ENCODE peak calls at places on chromosome 12, in nine cellular contexts. P, O, L, K, R, B, D, S and E are unnamed samples.

GRCh38 chr12:40178701-40179100 is 46.1 kb upstream of the LRRK2 start:
- DNase-seq in R (no peak), S (no peak), P (no peak), O (no peak), B (no peak), K (no peak), D (no peak), L (no peak), E (no peak)

GRCh38 chr12:103766028-103766427 is 75.0 kb downstream of the NT5DC3 start:
- DNase-seq in B (no peak), O (no peak), R (no peak), S (no peak), D (no peak), K (no peak), L (no peak), P (no peak), E (no peak)

GRCh38 chr12:52247622-52248540 is 14.8 kb downstream of the KRT7 start:
- DNase-seq in R (no peak), K (no peak), B (no peak), L (no peak), S (no peak), O (peak; percentile 0), D (no peak), P (no peak), E (no peak)

GRCh38 chr12:26488339-26488738 is 293.0 kb downstream of the SSPN start:
- DNase-seq in L (no peak), S (no peak), O (no peak), D (no peak), P (no peak), R (no peak), B (no peak), K (no peak), E (no peak)

GRCh38 chr12:117112268-117112595 is 13.0 kb upstream of the TESC start:
- DNase-seq in L (no peak), O (no peak), S (no peak), B (no peak), D (no peak), K (no peak), P (no peak), R (no peak), E (no peak)

GRCh38 chr12:69097619-69098368 is 141.6 kb upstream of the CPSF6 start:
- DNase-seq in D (no peak), B (no peak), O (no peak), L (no peak), P (no peak), S (no peak), R (no peak), K (peak; percentile 52), E (no peak)

GRCh38 chr12:21774358-21775129 is at the start of gene KCNJ8:
- DNase-seq in P (no peak), S (peak; percentile 14), R (peak; percentile 36), D (no peak), K (no peak), L (peak; percentile 39), B (no peak), O (peak; percentile 92), E (no peak)

GRCh38 chr12:77089701-77090220 is 24.4 kb upstream of the E2F7 start:
- DNase-seq in L (no peak), P (no peak), R (no peak), K (no peak), S (no peak), O (no peak), D (no peak), B (no peak), E (no peak)

GRCh38 chr12:63862187-63863107 is 17.9 kb downstream of the SRGAP1 start:
- DNase-seq in R (peak; percentile 76), P (no peak), B (no peak), K (peak; percentile 19), D (peak; percentile 83), S (peak; percentile 24), L (peak; percentile 62), O (no peak), E (no peak)

GRCh38 chr12:75933136-75933535 is 98.4 kb downstream of the PHLDA1 start:
- DNase-seq in O (no peak), R (no peak), P (no peak), L (no peak), K (peak; percentile 27), D (no peak), S (no peak), B (no peak), E (no peak)

GRCh38 chr12:79067977-79068376 is 203.4 kb downstream of the SYT1 start:
- DNase-seq in K (no peak), O (no peak), L (no peak), S (no peak), D (no peak), B (no peak), P (no peak), R (no peak), E (no peak)

GRCh38 chr12:80580254-80580653 is 127.2 kb upstream of the MYF6 start:
- DNase-seq in P (no peak), R (no peak), K (no peak), O (no peak), L (no peak), D (no peak), S (no peak), B (no peak), E (no peak)

GRCh38 chr12:114476159-114476558 is 70.2 kb upstream of the TBX5 start:
- DNase-seq in P (no peak), O (no peak), B (no peak), D (peak; percentile 40), S (no peak), L (no peak), R (no peak), K (no peak), E (no peak)

GRCh38 chr12:105257321-105257728 is 21.4 kb upstream of the APPL2 start:
- DNase-seq in O (no peak), K (peak; percentile 14), R (no peak), B (no peak), L (no peak), S (no peak), D (no peak), P (no peak), E (no peak)

DNA sequence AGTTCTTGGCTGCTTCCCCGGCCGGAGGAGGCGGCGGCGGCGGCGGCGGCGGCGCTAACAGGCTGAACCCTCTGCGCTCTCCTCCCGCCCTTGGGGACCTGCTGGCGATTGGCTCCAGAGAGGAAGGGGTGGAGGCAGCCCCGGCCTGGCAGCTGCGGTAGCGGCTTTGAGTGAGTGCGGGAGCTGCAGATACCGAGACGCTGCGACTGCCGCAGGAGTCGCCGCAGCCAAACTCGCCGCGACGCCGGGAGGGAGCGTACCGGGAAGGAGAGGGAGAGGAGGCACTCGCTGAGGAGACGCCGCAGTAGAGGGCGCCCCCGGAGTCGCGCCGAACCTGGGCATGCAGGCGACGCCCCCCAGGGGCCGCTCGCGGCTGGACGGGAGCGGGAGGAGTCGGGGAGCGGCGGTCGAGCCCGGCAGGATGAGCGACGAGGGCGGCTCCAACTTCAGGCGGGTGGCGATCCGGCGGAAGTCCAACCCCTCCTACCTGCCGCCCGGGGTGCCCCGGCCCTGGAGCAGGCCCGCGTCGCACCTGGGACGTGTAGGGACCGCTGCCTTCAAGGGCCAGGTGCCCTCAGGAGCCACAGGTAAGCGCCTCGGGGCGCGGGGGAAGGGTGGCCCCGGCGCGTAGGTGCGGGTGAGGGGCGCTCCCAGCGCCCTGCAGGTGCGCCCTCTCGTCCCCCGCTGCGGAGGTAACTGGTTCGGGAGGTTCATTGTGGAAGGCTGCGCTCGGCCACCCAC is at the start of gene FGD4:
- DNase-seq in L (peak; percentile 92), B (peak; percentile 88), D (peak; percentile 69), O (peak; percentile 87), K (peak; percentile 92), P (peak; percentile 76), R (peak; percentile 41), S (peak; percentile 91), E (peak; percentile 72)
- TF ChIP-seq POLR2A in L (peak; percentile 80), B (no peak), D (no peak), O (peak; percentile 75), K (peak; percentile 62), P (no peak), R (peak; percentile 98), S (peak; percentile 90), E (no peak)

DNA sequence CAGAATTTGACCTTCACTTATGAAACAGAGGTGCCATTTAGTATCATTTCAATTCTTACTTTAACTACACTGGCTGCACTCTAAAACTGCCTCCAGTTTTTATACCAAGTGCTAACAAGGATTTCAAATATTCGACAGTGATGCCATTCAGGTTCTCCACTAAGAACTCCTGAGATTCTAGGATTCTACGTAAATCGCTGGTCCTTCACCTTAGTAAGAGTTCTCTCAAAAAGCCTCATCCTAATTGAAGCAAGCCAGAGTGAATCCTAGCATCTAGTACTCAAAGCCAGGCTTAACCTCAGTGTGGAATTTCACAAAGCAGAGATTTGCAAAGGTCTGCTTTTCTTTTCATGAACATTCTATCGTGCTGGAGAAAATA is 3.5 kb downstream of the SLC38A2 start:
- DNase-seq in B (no peak), O (no peak), L (no peak), R (no peak), K (no peak), P (no peak), D (no peak), S (no peak), E (no peak)
- TF ChIP-seq POLR2AphosphoS5 in B (no peak), O (no peak), L (no peak), R (no peak), K (no peak), P (no peak), D (no peak), S (no peak), E (no peak)

DNA sequence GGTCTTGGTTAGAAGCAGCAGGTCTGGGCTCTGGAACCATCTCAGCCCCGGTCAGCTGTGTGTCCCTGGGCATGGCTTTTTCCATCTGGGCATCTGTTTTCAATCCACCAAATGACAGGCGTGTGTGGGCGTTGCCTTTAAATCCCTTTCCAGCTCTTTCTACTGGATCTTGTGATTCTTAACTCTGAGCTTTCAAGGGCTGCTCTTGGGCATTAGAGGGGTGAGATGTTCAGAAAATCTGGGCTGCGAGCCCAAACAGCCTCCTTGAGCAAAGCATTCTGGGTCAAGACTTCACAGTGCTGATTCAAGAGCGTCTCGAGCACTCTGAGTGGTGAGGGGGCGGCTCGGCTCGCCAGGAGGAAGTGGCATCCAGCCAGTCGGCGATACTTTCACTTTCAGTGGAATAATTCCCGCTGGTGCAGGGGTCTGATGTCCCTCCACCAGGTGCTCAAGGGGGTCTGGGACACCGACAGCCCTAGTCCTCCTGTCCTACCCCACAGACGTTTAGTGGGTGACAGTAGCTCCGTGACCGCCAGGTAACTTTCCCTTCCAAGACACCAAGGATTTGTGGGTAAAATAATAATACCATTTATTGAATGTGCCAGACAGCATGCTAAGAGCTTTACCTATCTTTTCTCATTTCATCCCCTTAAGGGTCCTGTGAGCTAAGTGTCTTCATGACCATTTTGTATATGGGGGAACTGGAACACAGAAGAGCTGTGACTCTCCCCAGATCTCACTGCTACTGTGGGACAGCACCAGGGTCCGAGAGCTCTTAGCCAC is 114.0 kb downstream of the PLXNC1 start:
- DNase-seq in S (peak; percentile 57), R (peak; percentile 81), B (peak; percentile 73), K (peak; percentile 23), L (peak; percentile 68), P (peak; percentile 50), O (peak; percentile 95), D (no peak), E (peak; percentile 37)
- TF ChIP-seq POLR2A in S (no peak), R (no peak), B (no peak), K (no peak), L (no peak), P (peak; percentile 31), O (no peak), D (no peak), E (peak; percentile 38)

DNA sequence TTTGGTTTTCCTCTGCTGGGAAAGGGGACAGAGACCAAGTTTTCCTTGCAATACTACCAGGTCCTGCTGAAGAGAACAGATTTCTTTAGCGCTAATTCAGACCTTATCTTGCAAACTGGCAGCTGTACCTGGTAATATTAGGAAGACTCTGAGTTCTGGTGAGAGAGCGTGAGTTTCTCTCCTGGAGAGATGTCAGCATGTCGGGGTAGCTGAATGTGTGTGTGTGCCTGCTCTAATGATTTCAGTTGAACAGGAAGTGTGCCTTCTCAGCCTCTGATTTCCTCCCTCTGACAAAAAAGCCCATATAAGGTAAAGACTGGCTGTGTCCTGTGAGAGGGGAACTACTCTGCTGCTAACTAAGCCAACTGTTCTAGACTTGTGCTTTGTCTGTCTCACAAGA is 10.3 kb upstream of the ERP27 start:
- DNase-seq in K (peak; percentile 93), L (no peak), D (no peak), O (no peak), S (no peak), P (no peak), R (peak; percentile 34), B (no peak), E (peak; percentile 43)
- TF ChIP-seq POLR2AphosphoS5 in K (peak; percentile 88), L (peak; percentile 57), D (no peak), O (peak; percentile 77), S (peak; percentile 51), P (peak; percentile 96), R (no peak), B (peak; percentile 36), E (peak; percentile 97)